ENCODE peak calls at places on chromosomes 4 and X, in four cellular contexts. Q is spleen, V is uterus, G is colonic mucosa. K is an unnamed sample.

GRCh38 chr4:95957054-95957453 is 117.2 kb downstream of the PDHA2 start:
- DNase-seq in V (no peak), G (no peak), Q (no peak), K (no peak)

GRCh38 chr4:13430834-13431568 is 53.1 kb downstream of the RAB28 start:
- DNase-seq in Q (no peak), G (no peak), V (no peak), K (no peak)

GRCh38 chrX:149641832-149642231 is 10.2 kb upstream of the TMEM185A start:
- DNase-seq in V (no peak), G (no peak), Q (no peak), K (no peak)

GRCh38 chrX:97860206-97860605 is 976.5 kb downstream of the RPA4 start:
- DNase-seq in V (no peak), Q (no peak), G (no peak), K (no peak)

GRCh38 chrX:11421816-11422528 is 128.8 kb downstream of the AMELX start:
- DNase-seq in V (no peak), Q (no peak), G (no peak), K (no peak)

GRCh38 chrX:132876933-132877332 is 81.5 kb downstream of the HS6ST2 start:
- DNase-seq in Q (no peak), G (no peak), V (no peak), K (no peak)

GRCh38 chrX:109774706-109775105 is 41.6 kb upstream of the ACSL4 start:
- DNase-seq in V (no peak), Q (no peak), G (no peak), K (no peak)

GRCh38 chr4:119667802-119668201 is 39.2 kb upstream of the PDE5A start:
- DNase-seq in Q (no peak), G (no peak), V (no peak), K (no peak)

GRCh38 chr4:118968006-118968405 is 79.4 kb downstream of the SYNPO2 start:
- DNase-seq in V (peak; percentile 50), Q (no peak), G (peak; percentile 56), K (peak; percentile 84)

GRCh38 chrX:75114638-75115037 is 41.4 kb downstream of the ABCB7 start:
- DNase-seq in G (no peak), V (no peak), Q (no peak), K (no peak)

GRCh38 chr4:1419708-1420107 is 13.5 kb upstream of the NKX1-1 start:
- DNase-seq in Q (peak; percentile 41), G (no peak), V (no peak), K (no peak)

GRCh38 chr4:108324450-108324849 is 155.7 kb upstream of the LEF1 start:
- DNase-seq in Q (no peak), G (no peak), V (no peak), K (no peak)

GRCh38 chr4:141255016-141255415 is 34.3 kb downstream of the ZNF330 start:
- DNase-seq in V (no peak), Q (no peak), G (no peak), K (no peak)

GRCh38 chr4:100880012-100880411 is 362.2 kb upstream of the EMCN start:
- DNase-seq in Q (no peak), V (no peak), G (no peak), K (no peak)

GRCh38 chr4:120517966-120518365 is 404.6 kb downstream of the PRDM5 start:
- DNase-seq in G (peak; percentile 56), Q (no peak), V (peak; percentile 50), K (peak; percentile 24)

GRCh38 chrX:15745179-15745578 is 7.1 kb downstream of the CA5B start:
- DNase-seq in V (no peak), Q (no peak), G (no peak), K (no peak)

GRCh38 chr4:151429957-151430548 is 21.1 kb downstream of the FHIP1A start:
- DNase-seq in G (no peak), V (no peak), Q (no peak), K (no peak)

GRCh38 chr4:151434183-151434860 is 25.3 kb downstream of the FHIP1A start:
- DNase-seq in Q (no peak), G (no peak), V (no peak), K (no peak)

GRCh38 chr4:151430737-151431457 is 21.9 kb downstream of the FHIP1A start:
- DNase-seq in Q (no peak), V (no peak), G (no peak), K (no peak)

GRCh38 chr4:151431728-151432127 is 22.8 kb downstream of the FHIP1A start:
- DNase-seq in V (no peak), G (no peak), Q (no peak), K (no peak)

GRCh38 chr4:151432654-151433053 is 23.7 kb downstream of the FHIP1A start:
- DNase-seq in G (no peak), V (no peak), Q (no peak), K (no peak)
- H3K4me1 ChIP-seq in G (no peaks in the 10 kb centered on the region), V (no peaks in the 10 kb centered on the region), Q (no peaks in the 10 kb centered on the region), K (peaks cover 5% of the 10 kb centered on the region)

DNA sequence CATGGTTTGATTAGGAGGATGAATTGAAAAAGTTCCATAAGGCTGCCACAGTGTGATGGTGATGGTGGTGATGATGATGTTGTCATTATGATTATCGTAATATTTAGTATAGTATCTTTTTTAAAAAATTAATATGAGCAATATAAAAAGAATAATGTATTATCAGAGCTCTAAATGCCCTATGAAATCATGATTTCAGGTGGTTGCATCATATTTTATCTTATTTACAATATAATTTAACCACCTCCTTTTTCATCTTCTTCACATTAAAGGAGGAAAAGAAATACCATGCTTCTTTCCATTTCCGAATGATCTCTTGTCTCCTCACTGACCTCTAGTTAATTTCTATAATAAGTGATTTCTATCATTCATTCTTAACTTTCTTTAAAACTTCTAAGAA is 225.9 kb downstream of the RAPGEF2 start:
- DNase-seq in V (no peak), G (no peak), Q (no peak), K (no peak)
- H3K4me1 ChIP-seq in V (no peaks in the 10 kb centered on the region), G (no peaks in the 10 kb centered on the region), Q (no peaks in the 10 kb centered on the region), K (no peaks in the 10 kb centered on the region)

GRCh38 chrX:20437678-20438077 is 171.0 kb upstream of the RPS6KA3 start:
- DNase-seq in V (no peak), Q (no peak), G (no peak), K (no peak)

GRCh38 chrX:20445109-20445508 is 178.4 kb upstream of the RPS6KA3 start:
- DNase-seq in G (no peak), Q (no peak), V (no peak), K (no peak)

GRCh38 chrX:20438871-20439526 is 172.3 kb upstream of the RPS6KA3 start:
- DNase-seq in V (no peak), G (no peak), Q (no peak), K (no peak)

GRCh38 chrX:20442597-20442996 is 175.9 kb upstream of the RPS6KA3 start:
- DNase-seq in G (peak; percentile 88), Q (peak; percentile 92), V (peak; percentile 58), K (peak; percentile 81)

DNA sequence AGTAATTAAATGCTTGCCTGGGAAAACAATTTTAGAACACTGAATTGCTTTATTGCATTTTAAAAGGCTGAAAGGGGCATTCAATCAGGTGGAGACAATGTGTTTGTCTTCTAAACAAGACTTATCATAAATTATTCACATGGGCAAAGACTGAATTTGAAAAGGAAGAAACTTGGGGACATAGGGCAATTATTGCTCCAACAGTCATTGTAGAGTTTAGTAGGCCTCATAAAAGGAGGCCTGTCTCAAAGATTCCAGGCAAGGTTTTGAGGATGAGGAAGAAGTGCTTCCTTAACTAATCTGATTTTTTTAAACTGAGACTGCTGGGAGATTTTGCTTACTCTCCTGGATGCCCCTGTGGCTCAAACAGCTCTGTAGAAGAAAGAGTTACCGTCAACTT is 174.4 kb upstream of the RPS6KA3 start:
- DNase-seq in Q (no peak), V (no peak), G (no peak), K (no peak)
- H3K4me1 ChIP-seq in Q (no peaks in the 10 kb centered on the region), V (no peaks in the 10 kb centered on the region), G (no peaks in the 10 kb centered on the region), K (no peaks in the 10 kb centered on the region)

DNA sequence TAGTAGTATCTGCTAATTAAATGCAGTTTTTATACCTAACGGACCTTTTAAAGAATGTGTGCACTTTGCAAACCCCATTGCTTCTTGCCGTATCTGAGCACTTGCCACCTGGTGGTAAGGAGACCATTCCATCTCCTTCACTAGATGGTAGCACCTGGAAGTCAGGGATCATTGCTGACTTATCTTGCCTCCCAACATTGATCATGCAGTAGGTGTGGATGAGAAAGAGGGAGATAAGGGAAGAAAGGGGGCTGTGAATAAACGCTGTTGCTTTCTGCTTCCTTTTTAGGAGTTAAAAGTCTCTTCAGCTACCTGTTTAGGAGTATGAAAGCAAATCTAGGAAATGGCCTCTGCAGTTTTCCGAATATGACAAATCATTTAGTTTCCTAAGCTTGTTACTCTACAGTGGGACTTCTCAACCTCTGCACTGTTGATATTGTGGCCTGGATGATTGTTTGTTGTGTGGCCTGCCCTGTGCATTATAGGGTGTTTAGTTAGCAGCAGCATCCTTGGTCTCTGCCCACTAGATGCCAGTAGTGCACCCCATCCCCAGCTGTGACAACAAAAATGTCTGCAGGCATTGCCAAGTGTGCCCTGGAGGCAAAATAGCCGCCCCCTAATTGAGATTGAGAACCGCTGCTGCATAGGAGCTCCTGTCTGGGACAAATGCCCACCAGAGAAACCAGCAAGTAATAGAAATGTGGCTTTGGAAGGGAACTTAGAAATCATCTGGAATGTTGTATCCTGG is 38.8 kb downstream of the GAB1 start:
- DNase-seq in G (peak; percentile 47), V (no peak), Q (peak; percentile 81), K (no peak)
- H3K4me1 ChIP-seq in G (no peaks in the 10 kb centered on the region), V (peaks cover 31% of the 10 kb centered on the region), Q (peaks cover 37% of the 10 kb centered on the region), K (peaks cover 62% of the 10 kb centered on the region)

GRCh38 chr4:148051403-148051802 is 319.5 kb downstream of the ARHGAP10 start:
- DNase-seq in V (no peak), G (no peak), Q (no peak), K (no peak)

GRCh38 chr4:148052448-148052847 is 320.6 kb downstream of the ARHGAP10 start:
- DNase-seq in G (no peak), Q (no peak), V (no peak), K (no peak)

GRCh38 chr4:148055844-148056243 is 324.0 kb downstream of the ARHGAP10 start:
- DNase-seq in G (no peak), V (no peak), Q (no peak), K (no peak)

GRCh38 chr4:148054275-148054674 is 322.4 kb downstream of the ARHGAP10 start:
- DNase-seq in Q (no peak), G (peak; percentile 33), V (no peak), K (no peak)

DNA sequence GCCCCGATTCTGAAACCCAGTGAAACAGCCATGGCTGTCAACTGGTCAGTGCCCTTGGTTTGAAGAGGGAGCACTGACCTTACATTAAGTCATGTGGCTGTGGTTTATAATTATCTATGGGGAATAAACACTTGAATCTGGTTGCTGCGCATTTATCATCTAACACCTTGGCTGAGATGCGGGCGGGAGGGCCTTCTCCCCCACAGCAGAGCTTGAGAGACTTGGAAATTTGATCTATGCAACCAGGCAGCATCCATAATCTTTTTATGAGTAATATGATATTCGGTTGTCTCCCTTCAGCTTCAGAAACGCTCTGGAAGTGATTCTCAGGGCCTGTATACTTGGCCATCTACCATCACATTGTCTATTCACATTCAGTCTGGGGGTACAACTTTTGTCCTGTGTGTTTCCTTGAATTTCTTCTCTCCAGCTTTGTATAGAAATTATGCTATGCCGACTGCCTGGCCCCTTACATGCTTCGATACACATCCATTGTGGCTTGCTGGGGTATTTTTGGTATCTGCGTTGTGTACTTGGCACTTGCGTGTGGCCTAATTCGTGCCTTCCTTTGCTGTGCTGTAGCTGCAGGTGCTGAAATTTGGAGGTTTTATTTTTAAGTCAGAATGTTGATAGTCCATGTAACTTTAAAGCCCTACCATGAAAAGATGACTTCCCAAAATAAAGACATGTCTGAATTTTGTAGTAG is 321.6 kb downstream of the ARHGAP10 start:
- DNase-seq in G (no peak), V (no peak), Q (no peak), K (no peak)
- H3K4me1 ChIP-seq in G (peaks cover 4% of the 10 kb centered on the region), V (no peaks in the 10 kb centered on the region), Q (peaks cover 2% of the 10 kb centered on the region), K (peaks cover 36% of the 10 kb centered on the region)